ENCODE peak calls at places on chromosome 5, in seven cellular contexts. P is GM12891; A is BJ; E is endothelial cell; R is amygdala; X is fibroblast of lung; F is stimulated activated CD4-positive, alpha-beta T cell treated with anti-CD3 and anti-CD28 coated beads, Interleukin-2, amount 100 ng/mL, for 48 hours. G is an unnamed sample.

GRCh38 chr5:110738503-110738811 is 350 bp upstream of the SLC25A46 start:
- DNase-seq in P (peak), A (no peak), E (no peak), R (peak), X (no peak), F (no peak), G (no peak)

GRCh38 chr5:14060218-14060617 is 82.9 kb upstream of the TRIO start:
- DNase-seq in P (no peak), A (no peak), E (no peak), R (no peak), X (no peak), F (no peak), G (no peak)

GRCh38 chr5:120297621-120298020 is 166.5 kb upstream of the PRR16 start:
- DNase-seq in P (no peak), A (no peak), E (no peak), R (no peak), X (peak), F (no peak), G (no peak)

GRCh38 chr5:121500262-121500792 is 351.4 kb upstream of the FTMT start:
- DNase-seq in P (no peak), A (no peak), E (no peak), R (no peak), X (no peak), F (no peak), G (no peak)

GRCh38 chr5:80189201-80189600 is 66.6 kb downstream of the SERINC5 start:
- DNase-seq in P (no peak), A (no peak), E (no peak), R (no peak), X (no peak), F (no peak), G (no peak)

GRCh38 chr5:180590543-180591248 is 603 bp downstream of the SCGB3A1 start:
- DNase-seq in P (peak), A (no peak), E (no peak), R (no peak), X (no peak), F (no peak), G (no peak)

GRCh38 chr5:15044521-15044920 is 172.9 kb upstream of the ANKH start:
- DNase-seq in P (no peak), A (no peak), E (no peak), R (no peak), X (no peak), F (no peak), G (no peak)

GRCh38 chr5:171127314-171127713 is 181.7 kb upstream of the TLX3 start:
- DNase-seq in P (no peak), A (peak), E (no peak), R (no peak), X (no peak), F (no peak), G (peak)

GRCh38 chr5:61290815-61291214 is 41.2 kb upstream of the ZSWIM6 start:
- DNase-seq in P (no peak), A (no peak), E (no peak), R (no peak), X (peak), F (no peak), G (no peak)

GRCh38 chr5:172644229-172644628 is 3.2 kb downstream of the NEURL1B start:
- DNase-seq in P (no peak), A (no peak), E (no peak), R (no peak), X (no peak), F (no peak), G (no peak)

GRCh38 chr5:14143843-14144585 is 872 bp downstream of the TRIO start:
- DNase-seq in P (peak), A (no peak), E (peak), R (peak), X (no peak), F (peak), G (no peak)

GRCh38 chr5:44691811-44692210 is 116.9 kb upstream of the MRPS30 start:
- DNase-seq in P (no peak), A (no peak), E (no peak), R (no peak), X (peak), F (no peak), G (no peak)

GRCh38 chr5:55982957-55983381 is 11.8 kb downstream of the IL6ST start:
- DNase-seq in P (no peak), A (no peak), E (no peak), R (no peak), X (no peak), F (no peak), G (no peak)

GRCh38 chr5:113199122-113199905 is 222.7 kb downstream of the DCP2 start:
- DNase-seq in P (no peak), A (no peak), E (no peak), R (no peak), X (peak), F (no peak), G (no peak)

G was measured in HFFc6.